ENCODE peak calls at places on chromosome 18, in ten cellular contexts. N is aorta; J is effector memory CD8-positive, alpha-beta T cell; Z is amygdala; G is A172; V is endodermal cell; X is memory B cell; F is effector memory CD4-positive, alpha-beta T cell; O is T-cell; E is lower lobe of right lung. M is an unnamed sample.

GRCh38 chr18:13629841-13630747 is 96.3 kb downstream of the FAM210A start:
- DNase-seq in J (no peak), G (peak; percentile 68), F (peak; percentile 20), X (peak; percentile 73), O (peak; percentile 46), V (peak; percentile 86), E (no peak), N (no peak), Z (no peak), M (peak; percentile 70)

GRCh38 chr18:31101148-31102019 is 837 bp downstream of the DSC2 start:
- DNase-seq in Z (peak; percentile 33), F (no peak), E (peak; percentile 89), X (no peak), N (peak; percentile 85), G (no peak), V (peak; percentile 92), O (no peak), J (no peak), M (no peak)

GRCh38 chr18:76394780-76395476 is 100.1 kb downstream of the ZNF516 start:
- DNase-seq in V (no peak), N (no peak), Z (no peak), X (no peak), E (no peak), F (no peak), J (no peak), G (no peak), O (no peak), M (no peak)

GRCh38 chr18:12295389-12296086 is 12.5 kb upstream of the TUBB6 start:
- DNase-seq in N (peak; percentile 48), G (no peak), O (no peak), E (no peak), J (no peak), V (no peak), X (no peak), F (no peak), Z (no peak), M (no peak)

GRCh38 chr18:58887613-58887963 is 22.9 kb downstream of the ZNF532 start:
- DNase-seq in J (no peak), V (peak; percentile 35), F (no peak), G (peak; percentile 78), N (peak; percentile 83), E (peak; percentile 81), Z (no peak), X (peak; percentile 14), O (no peak), M (no peak)

GRCh38 chr18:76889086-76889699 is 66.8 kb downstream of the ZNF236 start:
- DNase-seq in X (no peak), E (no peak), G (no peak), O (no peak), V (no peak), F (no peak), N (no peak), J (no peak), Z (no peak), M (no peak)

GRCh38 chr18:31183302-31183701 is 20.6 kb upstream of the DSC1 start:
- DNase-seq in G (no peak), N (no peak), E (no peak), V (no peak), J (no peak), F (no peak), O (no peak), X (no peak), Z (no peak), M (no peak)

GRCh38 chr18:40215981-40216380 is 1739.1 kb upstream of the PIK3C3 start:
- DNase-seq in O (no peak), N (no peak), X (no peak), Z (no peak), F (no peak), G (no peak), V (no peak), J (no peak), E (no peak), M (no peak)

GRCh38 chr18:35005963-35006577 is 35.1 kb upstream of the MAPRE2 start:
- DNase-seq in F (no peak), J (peak; percentile 35), N (no peak), E (no peak), G (peak; percentile 73), X (peak; percentile 52), Z (no peak), O (no peak), V (peak; percentile 45), M (peak; percentile 41)

GRCh38 chr18:51017140-51017874 is 12.7 kb upstream of the SMAD4 start:
- DNase-seq in J (no peak), F (no peak), E (no peak), V (peak; percentile 68), Z (no peak), X (no peak), G (no peak), O (no peak), N (no peak), M (no peak)

GRCh38 chr18:25351773-25352628 is at the start of gene ZNF521:
- DNase-seq in G (peak; percentile 27), E (peak; percentile 79), J (peak; percentile 24), Z (peak; percentile 66), O (peak; percentile 24), X (no peak), N (peak; percentile 94), F (peak; percentile 8), V (peak; percentile 92), M (peak; percentile 53)

M was measured in CD8-positive, alpha-beta memory T cell.